ENCODE peak calls at places on chromosome 9, in six cellular contexts. K, S, E, M, O and X are unnamed samples.

GRCh38 chr9:85258823-85259370 is 482.9 kb downstream of the AGTPBP1 start:
- DNase-seq in S (peak), M (peak), E (peak), O (peak), K (no peak), X (peak)

GRCh38 chr9:75823136-75823535 is 67.3 kb upstream of the PCSK5 start:
- DNase-seq in O (no peak), E (no peak), M (no peak), K (no peak), S (no peak), X (no peak)

GRCh38 chr9:130101963-130102362 is 48.3 kb downstream of the GPR107 start:
- DNase-seq in K (no peak), O (no peak), S (no peak), E (no peak), M (no peak), X (no peak)

GRCh38 chr9:4090491-4090890 is 209.4 kb downstream of the GLIS3 start:
- DNase-seq in O (no peak), M (no peak), E (no peak), K (no peak), S (no peak), X (no peak)

GRCh38 chr9:23779220-23779619 is 46.8 kb downstream of the ELAVL2 start:
- DNase-seq in M (no peak), E (no peak), O (no peak), S (peak), K (no peak), X (no peak)

GRCh38 chr9:35518981-35519679 is 29.2 kb downstream of the RUSC2 start:
- DNase-seq in E (peak), M (no peak), S (no peak), O (peak), K (no peak), X (peak)

GRCh38 chr9:81622471-81623245 is 66.7 kb downstream of the TLE1 start:
- DNase-seq in K (no peak), M (no peak), O (no peak), S (no peak), E (no peak), X (no peak)

GRCh38 chr9:137048655-137049543 is 2.9 kb upstream of the NPDC1 start:
- DNase-seq in O (no peak), E (no peak), S (peak), M (no peak), K (no peak), X (no peak)

GRCh38 chr9:137423810-137424291 is 658 bp downstream of the NOXA1 start:
- DNase-seq in E (peak), O (peak), S (no peak), K (no peak), M (no peak), X (no peak)